ENCODE peak calls at places on chromosomes 13 and 19, in nine cellular contexts. E, H, B, M, Z, X, A, O and J are unnamed samples. For H3K4me1 and H3K9me3, the result is how much of the 10 kb centered on the place peaks cover.

GRCh38 chr13:28503182-28503980 is 8.5 kb upstream of the FLT1 start:
- DNase-seq in Z (no peak), B (no peak), E (no peak), M (no peak), H (no peak), X (no peak), O (no peak), A (no peak), J (no peak)

GRCh38 chr19:3146677-3147100 is 10.9 kb downstream of the GNA15 start:
- DNase-seq in H (no peak), O (peak), A (no peak), E (peak), Z (peak), B (peak), M (peak), X (peak), J (no peak)

GRCh38 chr13:48708764-48709163 is 55.0 kb downstream of the CYSLTR2 start:
- DNase-seq in O (no peak), X (no peak), M (no peak), Z (no peak), A (no peak), B (no peak), H (no peak), E (no peak), J (no peak)

GRCh38 chr19:30180691-30181090 is 191.5 kb upstream of the ZNF536 start:
- DNase-seq in O (no peak), B (no peak), M (no peak), H (no peak), E (no peak), X (no peak), Z (no peak), A (no peak), J (no peak)

GRCh38 chr13:21074601-21075302 is 13.4 kb upstream of the LATS2 start:
- DNase-seq in E (no peak), A (no peak), Z (peak), H (peak), X (no peak), B (no peak), M (no peak), O (no peak), J (peak)

GRCh38 chr13:72920097-72920496 is 138.2 kb downstream of the PIBF1 start:
- DNase-seq in O (no peak), H (no peak), M (no peak), A (no peak), Z (no peak), B (no peak), E (no peak), X (no peak), J (no peak)

GRCh38 chr13:44809152-44809551 is 180.1 kb downstream of the NUFIP1 start:
- DNase-seq in X (no peak), Z (no peak), A (no peak), B (no peak), H (no peak), M (no peak), E (no peak), O (no peak), J (no peak)

GRCh38 chr13:97946951-97947588 is 6.4 kb upstream of the IPO5 start:
- DNase-seq in O (no peak), B (no peak), Z (no peak), E (no peak), X (no peak), M (no peak), H (no peak), A (no peak), J (no peak)

GRCh38 chr13:51728275-51728673 is 75.7 kb downstream of the DHRS12 start:
- DNase-seq in B (no peak), O (no peak), E (no peak), Z (no peak), X (no peak), H (no peak), A (no peak), M (no peak), J (no peak)

GRCh38 chr19:19280561-19280960 is 7.5 kb upstream of the TM6SF2 start:
- DNase-seq in M (no peak), B (no peak), Z (no peak), E (no peak), H (no peak), A (no peak), O (no peak), X (no peak), J (no peak)

GRCh38 chr19:11041966-11042627 is 47.2 kb upstream of the LDLR start:
- DNase-seq in O (peak), M (no peak), A (peak), E (no peak), X (no peak), Z (no peak), B (no peak), H (no peak), J (no peak)

GRCh38 chr19:40802300-40803169 is 3.5 kb downstream of the EGLN2 start:
- DNase-seq in Z (no peak), B (peak), A (no peak), M (no peak), E (peak), H (peak), O (peak), X (peak), J (peak)

DNA sequence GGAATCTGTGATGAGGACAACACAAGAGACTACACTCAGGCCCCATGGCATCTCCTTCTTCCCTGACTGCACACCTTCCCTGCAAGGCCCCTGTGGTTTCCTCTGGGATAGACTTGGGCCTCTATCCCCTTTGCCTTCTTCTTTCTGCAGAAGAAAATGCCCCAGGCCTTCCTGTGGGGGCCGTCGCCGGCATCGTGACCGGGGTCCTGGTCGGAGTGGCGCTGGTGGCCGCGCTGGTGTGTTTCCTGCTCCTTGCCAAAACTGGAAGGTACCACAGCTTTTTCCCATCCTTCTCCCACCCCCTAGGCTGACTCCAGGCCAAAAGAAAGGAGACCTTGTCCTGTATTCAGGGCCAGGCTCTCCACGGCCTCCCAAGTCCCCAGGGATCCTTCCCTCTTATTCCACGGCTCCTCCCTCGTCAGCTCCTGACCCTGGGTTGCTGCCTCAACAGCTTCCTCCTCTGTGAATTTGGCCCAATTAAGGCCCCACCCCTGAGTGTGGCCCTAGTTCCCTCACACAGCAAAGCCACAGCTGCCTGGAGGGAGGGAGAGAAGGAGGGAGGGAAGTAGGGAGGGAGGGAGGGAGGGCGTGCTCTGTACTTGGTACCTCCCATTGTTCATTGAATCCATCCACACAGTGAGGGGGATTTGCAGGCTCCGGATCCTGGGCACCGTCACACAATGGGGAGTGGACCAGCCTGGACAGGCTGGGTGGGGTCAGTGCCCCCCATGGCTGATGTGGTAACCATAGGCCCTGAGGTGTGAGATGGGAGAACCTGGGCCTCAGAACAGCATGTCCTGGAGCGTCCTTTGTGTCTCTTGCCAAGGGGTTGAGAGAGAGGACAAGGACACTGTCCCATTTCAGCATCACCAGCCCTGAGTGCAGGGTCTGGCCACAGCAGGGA is 12.5 kb downstream of the CEACAM3 start:
- DNase-seq in H (no peak), O (peak), B (no peak), A (no peak), M (no peak), X (no peak), E (no peak), Z (no peak), J (no peak)
- H3K4me3 ChIP-seq in H (no peak), O (no peak), B (no peak), A (no peak), M (no peak), X (no peak), E (no peak), Z (no peak), J (no peak)

GRCh38 chr19:14435320-14436050 is 2.4 kb downstream of the PKN1 start:
- DNase-seq in B (no peak), A (no peak), X (no peak), M (no peak), O (no peak), E (no peak), H (no peak), Z (no peak), J (no peak)
- H3K4me1 ChIP-seq in B (half or more), A (under half), X (under half), M (under half), O (half or more), E (under half), H (under half), Z (half or more), J (under half)

DNA sequence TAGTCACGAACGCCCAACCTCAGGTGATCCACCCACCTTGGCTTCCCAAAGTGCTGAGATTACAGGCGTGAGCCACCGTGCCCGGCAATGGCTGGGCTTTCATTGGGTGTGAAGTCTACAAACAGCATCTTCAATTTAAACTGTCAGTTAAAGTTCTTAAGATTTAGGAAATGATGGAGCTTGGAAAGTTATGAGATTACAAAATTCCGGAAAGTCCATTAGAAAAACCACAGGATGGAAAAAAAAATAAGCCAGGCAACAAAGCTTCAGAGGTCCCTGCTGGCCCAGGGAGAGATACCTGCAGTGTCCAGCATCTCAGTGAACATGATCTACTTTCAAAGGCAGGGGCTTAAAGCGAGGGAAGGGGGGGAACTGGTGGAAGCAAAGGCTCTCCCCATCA is 4.6 kb upstream of the ZNF587B start:
- DNase-seq in H (no peak), O (no peak), X (no peak), A (no peak), E (no peak), M (no peak), Z (no peak), B (no peak), J (no peak)
- H3K9me3 ChIP-seq in H (under half), O (under half), X (under half), A (under half), E (under half), M (under half), Z (under half), B (under half), J (under half)

DNA sequence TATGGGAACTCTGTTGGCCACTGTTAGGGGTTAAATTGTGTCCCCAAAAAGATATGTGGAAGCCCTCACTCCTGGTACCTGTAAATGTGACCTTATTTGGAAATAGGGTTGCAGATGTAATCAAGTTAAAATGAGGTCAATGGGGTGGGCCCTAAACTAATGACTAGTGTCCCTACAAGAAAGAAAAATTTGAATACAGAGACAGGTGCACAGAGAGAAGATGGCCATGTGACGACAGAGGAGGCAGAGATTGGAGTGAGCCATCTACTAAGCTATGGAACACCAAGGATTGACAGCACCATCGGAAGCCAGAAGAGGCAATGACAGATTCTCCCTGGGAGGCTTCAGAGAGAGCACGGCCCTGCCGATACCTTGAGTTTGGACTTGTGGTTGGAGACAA is 16.5 kb downstream of the POU2F2 start:
- DNase-seq in M (no peak), Z (no peak), H (no peak), O (no peak), B (peak), A (no peak), X (no peak), E (no peak), J (no peak)
- H3K4me3 ChIP-seq in M (no peak), Z (no peak), H (no peak), O (no peak), B (peak), A (no peak), X (no peak), E (no peak), J (no peak)

GRCh38 chr19:6055013-6055795 is 55.1 kb downstream of the RFX2 start:
- DNase-seq in H (no peak), X (peak), O (no peak), E (no peak), B (no peak), Z (no peak), M (no peak), A (no peak), J (peak)
- H3K4me1 ChIP-seq in H (under half), X (under half), O (under half), E (under half), B (under half), Z (under half), M (under half), A (under half), J (under half)

DNA sequence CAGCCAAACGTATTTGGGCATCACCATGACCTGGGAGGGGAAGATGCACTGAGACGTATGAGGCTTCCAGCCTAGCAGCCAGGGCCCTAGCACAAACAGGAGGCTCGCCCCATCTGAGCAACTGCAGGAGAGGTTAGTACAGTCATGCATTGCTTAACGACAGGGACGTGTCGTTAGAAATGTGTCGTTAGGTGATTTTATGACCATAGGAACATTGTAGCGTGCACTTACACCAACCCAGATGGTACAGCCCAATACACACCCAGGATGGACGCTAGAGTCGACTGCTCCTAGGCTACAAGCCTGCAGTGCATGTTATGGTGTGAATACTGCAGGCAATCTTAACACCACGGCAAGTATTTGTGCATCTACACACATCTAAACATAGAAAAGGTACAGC is 9.3 kb downstream of the CD177 start:
- DNase-seq in E (no peak), Z (no peak), M (no peak), B (no peak), A (no peak), H (no peak), O (no peak), X (peak), J (no peak)
- H3K9me3 ChIP-seq in E (under half), Z (under half), M (under half), B (under half), A (under half), H (under half), O (under half), X (under half), J (under half)

GRCh38 chr19:33622505-33622808 is 704 bp downstream of the CHST8 start:
- DNase-seq in M (no peak), A (no peak), B (no peak), E (peak), X (no peak), Z (no peak), O (peak), H (no peak), J (no peak)
- H3K4me3 ChIP-seq in M (no peak), A (peak), B (no peak), E (peak), X (peak), Z (no peak), O (peak), H (peak), J (peak)

GRCh38 chr19:13035820-13036365 is 40.6 kb downstream of the NFIX start:
- DNase-seq in Z (no peak), H (no peak), A (no peak), M (no peak), B (no peak), X (no peak), E (no peak), O (no peak), J (no peak)
- H3K4me1 ChIP-seq in Z (under half), H (half or more), A (under half), M (under half), B (under half), X (under half), E (under half), O (half or more), J (half or more)

DNA sequence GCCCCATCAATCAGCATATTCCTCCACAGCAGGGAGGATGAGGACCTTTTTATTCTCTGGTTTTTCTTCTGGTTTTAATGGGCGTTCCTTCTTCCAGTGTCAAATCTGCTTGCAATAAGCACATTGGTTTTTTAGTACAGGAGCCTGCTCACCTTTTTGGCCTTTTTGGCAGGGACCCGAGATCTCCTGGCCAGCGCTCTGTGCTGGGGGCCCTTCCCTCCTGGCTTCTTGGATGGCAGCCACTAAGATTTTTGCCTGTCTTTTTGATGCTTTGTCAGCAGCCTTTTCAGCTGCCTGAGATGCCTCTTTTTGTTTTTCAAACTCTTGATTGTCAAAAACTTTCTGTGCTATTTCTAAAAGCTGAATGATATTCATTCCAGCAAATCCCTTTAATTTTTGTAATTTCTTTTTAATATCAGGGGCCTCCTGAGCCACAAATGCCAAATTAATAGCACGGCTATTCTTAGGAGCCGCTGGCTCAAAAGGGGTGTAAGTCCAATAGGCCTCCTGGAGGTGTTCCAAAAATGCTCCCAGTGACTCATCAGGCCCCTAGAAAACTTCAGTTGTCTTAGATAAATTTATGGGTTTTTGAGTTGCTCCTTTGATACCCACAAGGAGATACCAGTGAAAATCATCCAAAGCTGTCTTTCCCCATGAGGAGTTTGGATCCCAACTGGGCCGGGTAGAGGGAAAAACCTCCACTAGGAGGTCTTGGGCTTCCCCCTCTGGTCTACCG is 73.0 kb downstream of the ZNF100 start:
- DNase-seq in H (peak), Z (no peak), A (no peak), O (no peak), X (no peak), E (no peak), M (no peak), B (no peak), J (no peak)
- H3K9me3 ChIP-seq in H (under half), Z (under half), A (under half), O (under half), X (under half), E (under half), M (under half), B (under half), J (under half)